ENCODE peak calls at places on chromosomes 6 and 20, in six cellular contexts. B, I, X, K, T and C are unnamed samples.
A peak's percentile ranks its signal among the peaks of the same experiment; 100 is the strongest.

GRCh38 chr6:150142657-150143501 is at the start of gene PPP1R14C:
- DNase-seq in B (no peak), I (peak; percentile 42), X (peak; percentile 61), K (no peak), T (no peak), C (no peak)

GRCh38 chr6:89797317-89797716 is 22.3 kb downstream of the MDN1 start:
- DNase-seq in B (no peak), I (no peak), X (no peak), K (no peak), T (no peak), C (no peak)

GRCh38 chr6:134714679-134715078 is 235.2 kb downstream of the ALDH8A1 start:
- DNase-seq in B (no peak), I (no peak), X (peak; percentile 89), K (no peak), T (no peak), C (no peak)

GRCh38 chr6:169930799-169931198 is 179.4 kb downstream of the ERMARD start:
- DNase-seq in B (no peak), I (no peak), X (no peak), K (no peak), T (no peak), C (no peak)

GRCh38 chr20:61185841-61186601 is 66.0 kb upstream of the CDH4 start:
- DNase-seq in B (no peak), I (no peak), X (no peak), K (no peak), T (no peak), C (no peak)

GRCh38 chr20:50595988-50596693 is 86.0 kb downstream of the PTPN1 start:
- DNase-seq in B (no peak), I (no peak), X (no peak), K (no peak), T (no peak), C (no peak)

GRCh38 chr20:10613911-10614310 is 59.9 kb downstream of the JAG1 start:
- DNase-seq in B (no peak), I (no peak), X (no peak), K (no peak), T (no peak), C (no peak)

GRCh38 chr20:46207031-46207549 is 89.0 kb downstream of the CD40 start:
- DNase-seq in B (no peak), I (no peak), X (no peak), K (no peak), T (no peak), C (no peak)

GRCh38 chr6:35319346-35320030 is 21.9 kb downstream of the DEF6 start:
- DNase-seq in B (no peak), I (peak; percentile 10), X (no peak), K (no peak), T (no peak), C (no peak)

GRCh38 chr6:15608406-15608805 is 54.4 kb downstream of the DTNBP1 start:
- DNase-seq in B (no peak), I (no peak), X (no peak), K (no peak), T (no peak), C (no peak)

GRCh38 chr6:27414996-27415395 is 26.4 kb downstream of the ZNF391 start:
- DNase-seq in B (no peak), I (no peak), X (no peak), K (no peak), T (no peak), C (no peak)

GRCh38 chr20:56628873-56629463 is at the start of gene TFAP2C:
- DNase-seq in B (no peak), I (peak; percentile 62), X (peak; percentile 81), K (no peak), T (no peak), C (no peak)

GRCh38 chr6:105442369-105442768 is 39.5 kb upstream of the PREP start:
- DNase-seq in B (no peak), I (no peak), X (no peak), K (no peak), T (no peak), C (no peak)

GRCh38 chr20:20019123-20019522 is 2.0 kb downstream of the NAA20 start:
- DNase-seq in B (no peak), I (no peak), X (no peak), K (no peak), T (no peak), C (no peak)

GRCh38 chr6:90403489-90404381 is 107.1 kb upstream of the BACH2 start:
- DNase-seq in B (no peak), I (peak; percentile 73), X (no peak), K (no peak), T (no peak), C (no peak)

GRCh38 chr6:33197431-33198048 is 2.9 kb downstream of the RXRB start:
- DNase-seq in B (peak; percentile 74), I (peak; percentile 79), X (peak; percentile 59), K (no peak), T (no peak), C (no peak)

GRCh38 chr6:92329416-92329815 is 1089.9 kb downstream of the EPHA7 start:
- DNase-seq in B (no peak), I (no peak), X (no peak), K (no peak), T (no peak), C (no peak)

GRCh38 chr20:50969912-50970311 is 11.3 kb downstream of the MOCS3 start:
- DNase-seq in B (no peak), I (no peak), X (no peak), K (no peak), T (no peak), C (no peak)

GRCh38 chr6:72647489-72647888 is 25.6 kb downstream of the KCNQ5 start:
- DNase-seq in B (no peak), I (no peak), X (no peak), K (no peak), T (no peak), C (no peak)

GRCh38 chr20:46348972-46349741 is 40.9 kb upstream of the CDH22 start:
- DNase-seq in B (peak; percentile 59), I (peak; percentile 90), X (no peak), K (no peak), T (no peak), C (no peak)

GRCh38 chr20:42906120-42906519 is 283.6 kb downstream of the PTPRT start:
- DNase-seq in B (no peak), I (no peak), X (no peak), K (no peak), T (no peak), C (no peak)

GRCh38 chr6:118650500-118651281 is 700 bp downstream of the CEP85L start:
- DNase-seq in B (peak; percentile 24), I (peak; percentile 77), X (peak; percentile 35), K (no peak), T (peak; percentile 21), C (no peak)

GRCh38 chr6:44453146-44453545 is 65.6 kb downstream of the CDC5L start:
- DNase-seq in B (no peak), I (no peak), X (no peak), K (no peak), T (no peak), C (no peak)

GRCh38 chr6:72272958-72273357 is 348.9 kb upstream of the KCNQ5 start:
- DNase-seq in B (no peak), I (no peak), X (no peak), K (no peak), T (no peak), C (no peak)

GRCh38 chr20:25859649-25860530 is 163.2 kb upstream of the ZNF337 start:
- DNase-seq in B (no peak), I (peak; percentile 77), X (peak; percentile 65), K (no peak), T (peak; percentile 61), C (no peak)

DNA sequence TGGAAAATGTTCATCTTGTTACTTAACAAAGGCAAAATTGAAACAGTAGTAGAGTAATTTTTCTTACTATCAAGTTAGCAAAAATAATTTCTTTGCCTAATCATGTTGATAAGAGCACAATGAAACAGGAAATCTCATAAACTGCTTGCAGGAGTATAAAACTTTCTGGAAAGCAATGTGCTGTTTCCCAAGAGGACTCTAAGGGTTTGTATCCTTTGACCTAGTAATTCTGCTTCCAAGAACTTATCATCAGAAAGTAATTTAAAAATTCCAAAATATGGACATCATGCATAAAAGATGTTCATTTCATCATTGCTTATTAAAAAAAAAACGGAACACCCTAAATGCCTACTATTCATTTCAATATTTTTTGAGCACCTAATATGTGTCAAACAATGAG is 46.1 kb upstream of the TNFAIP3 start:
- DNase-seq in B (no peak), I (no peak), X (no peak), K (no peak), T (no peak), C (no peak)
- H3K4me1 ChIP-seq in B (no peaks in the 10 kb centered on the region), I (no peaks in the 10 kb centered on the region), X (no peaks in the 10 kb centered on the region), K (no peaks in the 10 kb centered on the region), T (peaks cover 30% of the 10 kb centered on the region), C (no peaks in the 10 kb centered on the region)

GRCh38 chr6:14119764-14120163 is 2.2 kb downstream of the CD83 start:
- DNase-seq in B (no peak), I (no peak), X (no peak), K (no peak), T (no peak), C (no peak)

GRCh38 chr6:14118091-14118439 is 493 bp downstream of the CD83 start:
- DNase-seq in B (no peak), I (no peak), X (no peak), K (no peak), T (no peak), C (no peak)

GRCh38 chr6:14120556-14120955 is 3.0 kb downstream of the CD83 start:
- DNase-seq in B (no peak), I (no peak), X (no peak), K (no peak), T (no peak), C (no peak)

GRCh38 chr6:14117158-14118090 is at the start of gene CD83:
- DNase-seq in B (peak; percentile 89), I (peak; percentile 99), X (peak; percentile 59), K (no peak), T (peak; percentile 84), C (no peak)

GRCh38 chr6:14118444-14118843 is 872 bp downstream of the CD83 start:
- DNase-seq in B (peak; percentile 43), I (no peak), X (no peak), K (no peak), T (no peak), C (no peak)
- H3K4me3 ChIP-seq in B (peak overlapping the region; percentile 95), I (no peak overlapping the region), X (peak overlapping the region; percentile 67), K (no peak overlapping the region), T (peak overlapping the region; percentile 86), C (peak overlapping the region; percentile 63)

DNA sequence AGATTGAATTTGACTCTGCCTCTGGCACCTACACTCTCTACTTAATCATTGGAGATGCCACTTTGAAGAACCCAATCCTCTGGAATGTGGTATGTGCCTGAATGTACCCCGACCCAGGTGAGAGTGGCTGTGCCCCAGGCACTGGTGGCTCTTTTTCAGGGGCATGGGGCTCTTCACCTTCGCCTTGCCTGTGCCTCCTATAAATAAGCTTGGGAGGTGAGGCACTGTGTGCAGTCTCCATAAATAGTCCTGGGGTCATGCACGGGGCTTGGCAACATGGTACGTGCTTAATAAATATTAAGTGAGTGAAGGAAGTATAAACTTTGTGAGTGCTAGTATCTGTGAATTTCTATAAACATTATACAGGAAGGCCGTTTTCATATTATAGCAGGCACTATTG is 33.0 kb downstream of the GHRH start:
- DNase-seq in B (no peak), I (no peak), X (no peak), K (no peak), T (no peak), C (no peak)
- H3K27ac ChIP-seq in B (no peak overlapping the region), I (no peak overlapping the region), X (peak overlapping the region; percentile 27), K (peak overlapping the region; percentile 2), T (no peak overlapping the region), C (peak overlapping the region; percentile 33)

GRCh38 chr20:32436968-32437367 is 78.8 kb downstream of the ASXL1 start:
- DNase-seq in B (no peak), I (no peak), X (no peak), K (no peak), T (no peak), C (no peak)
- H3K4me1 ChIP-seq in B (peaks cover 3% of the 10 kb centered on the region), I (peaks cover 4% of the 10 kb centered on the region), X (peaks cover 1% of the 10 kb centered on the region), K (no peaks in the 10 kb centered on the region), T (no peaks in the 10 kb centered on the region), C (no peaks in the 10 kb centered on the region)

GRCh38 chr20:58117944-58118343 is 110.5 kb downstream of the ANKRD60 start:
- DNase-seq in B (no peak), I (no peak), X (no peak), K (no peak), T (no peak), C (no peak)
- H3K4me3 ChIP-seq in B (no peak overlapping the region), I (no peak overlapping the region), X (no peak overlapping the region), K (no peak overlapping the region), T (no peak overlapping the region), C (no peak overlapping the region)